ENCODE peak calls at places on chromosomes 16 and 17, in nine cellular contexts. N is activated naive CD4-positive, alpha-beta T cell treated with anti-CD3 and anti-CD28 coated beads for 36 hours; H is stimulated activated CD4-positive, alpha-beta T cell treated with anti-CD3 and anti-CD28 coated beads, Interleukin-2, amount 100 ng/mL, for 48 hours; M is naive thymus-derived CD8-positive, alpha-beta T cell; U is mucosa of descending colon; A is activated T-helper 9 cell treated with anti-CD3 and anti-CD28 coated beads, Interleukin-2, amount 50 U/mL, for 16 hours; E is CD4-positive, alpha-beta T cell; R is HAP-1; F is BJ. D is an unnamed sample.

GRCh38 chr17:42680331-42680808 is 1.3 kb downstream of the CCR10 start:
- DNase-seq in N (no peak), H (no peak), M (no peak), U (no peak), A (no peak), E (no peak), R (peak), F (no peak), D (no peak)

GRCh38 chr16:14334366-14335105 is 263.4 kb downstream of the MRTFB start:
- DNase-seq in N (no peak), H (no peak), M (no peak), U (no peak), A (no peak), E (no peak), R (no peak), F (peak), D (no peak)

GRCh38 chr16:1613728-1614225 is 1.6 kb downstream of the CRAMP1 start:
- DNase-seq in N (peak), H (no peak), M (peak), U (peak), A (no peak), E (no peak), R (peak), F (no peak), D (no peak)

GRCh38 chr16:8130197-8130596 is 460.1 kb downstream of the TMEM114 start:
- DNase-seq in N (no peak), H (no peak), M (no peak), U (no peak), A (no peak), E (no peak), R (no peak), F (no peak), D (no peak)

GRCh38 chr17:42775534-42776098 is 2.4 kb downstream of the VPS25 start:
- DNase-seq in N (no peak), H (no peak), M (no peak), U (no peak), A (no peak), E (no peak), R (no peak), F (no peak), D (no peak)

GRCh38 chr17:4161560-4162221 is 18.7 kb downstream of the CYB5D2 start:
- DNase-seq in N (no peak), H (no peak), M (no peak), U (no peak), A (no peak), E (no peak), R (peak), F (no peak), D (no peak)

GRCh38 chr17:39339272-39339671 is 62.2 kb downstream of the FBXL20 start:
- DNase-seq in N (no peak), H (no peak), M (no peak), U (no peak), A (no peak), E (no peak), R (no peak), F (no peak), D (no peak)

GRCh38 chr17:73795730-73796129 is 151.5 kb upstream of the SDK2 start:
- DNase-seq in N (no peak), H (no peak), M (no peak), U (no peak), A (no peak), E (no peak), R (no peak), F (no peak), D (no peak)

GRCh38 chr17:38967290-38967738 is at the start of gene FBXO47:
- DNase-seq in N (peak), H (peak), M (peak), U (peak), A (peak), E (peak), R (peak), F (peak), D (no peak)

GRCh38 chr16:50167603-50168002 is 14.5 kb downstream of the TENT4B start:
- DNase-seq in N (peak), H (no peak), M (no peak), U (no peak), A (no peak), E (no peak), R (no peak), F (no peak), D (no peak)

GRCh38 chr16:85659805-85660511 is 28.8 kb downstream of the GINS2 start:
- DNase-seq in N (peak), H (peak), M (peak), U (peak), A (peak), E (peak), R (peak), F (no peak), D (no peak)

GRCh38 chr16:83768976-83769375 is 38.8 kb upstream of the HSBP1 start:
- DNase-seq in N (no peak), H (no peak), M (no peak), U (no peak), A (no peak), E (no peak), R (no peak), F (no peak), D (no peak)

GRCh38 chr17:80901319-80901718 is 90.3 kb upstream of the CHMP6 start:
- DNase-seq in N (peak), H (no peak), M (no peak), U (no peak), A (no peak), E (no peak), R (no peak), F (no peak), D (no peak)

GRCh38 chr17:73262676-73263642 is 1.3 kb upstream of the CPSF4L start:
- DNase-seq in N (no peak), H (no peak), M (no peak), U (no peak), A (no peak), E (no peak), R (peak), F (no peak), D (no peak)

GRCh38 chr16:30533146-30533522 is 1.5 kb downstream of the ZNF747 start:
- DNase-seq in N (no peak), H (no peak), M (no peak), U (peak), A (no peak), E (no peak), R (peak), F (no peak), D (no peak)

GRCh38 chr17:69246726-69247375 is 18.2 kb upstream of the ABCA10 start:
- DNase-seq in N (no peak), H (no peak), M (no peak), U (no peak), A (no peak), E (no peak), R (no peak), F (no peak), D (peak)

GRCh38 chr17:58377005-58377660 is 25.1 kb upstream of the SUPT4H1 start:
- DNase-seq in N (no peak), H (no peak), M (no peak), U (peak), A (no peak), E (no peak), R (no peak), F (no peak), D (no peak)

GRCh38 chr17:72110231-72110952 is 10.4 kb upstream of the SOX9 start:
- DNase-seq in N (no peak), H (no peak), M (no peak), U (no peak), A (no peak), E (no peak), R (no peak), F (no peak), D (no peak)